ENCODE peak calls at places on chromosomes 13 and 19, in eight cellular contexts. Q is CD8-positive, alpha-beta T cell; P is AG04450; Z is astrocyte; V is thoracic aorta; D is H9; B is ovary; T is heart right ventricle. I is an unnamed sample. For H3K27me3, the result is how much of the 10 kb centered on the place peaks cover.

GRCh38 chr13:52812941-52813340 is 35.5 kb downstream of the PCDH8 start:
- DNase-seq in P (no peak), D (no peak), Z (no peak), V (no peak), Q (no peak), T (no peak), B (no peak), I (no peak)

GRCh38 chr13:33349996-33350826 is 64.7 kb upstream of the STARD13 start:
- DNase-seq in Q (no peak), V (no peak), D (peak), T (peak), P (no peak), B (peak), Z (peak), I (peak)

GRCh38 chr13:44048326-44048725 is 168.6 kb downstream of the LACC1 start:
- DNase-seq in Z (no peak), V (no peak), T (no peak), P (no peak), B (no peak), Q (no peak), D (no peak), I (no peak)

GRCh38 chr13:20351279-20352022 is 119.3 kb upstream of the GJB6 start:
- DNase-seq in Q (no peak), P (peak), B (no peak), V (no peak), T (no peak), Z (peak), D (no peak), I (no peak)

GRCh38 chr19:33678796-33679195 is 57.0 kb downstream of the CHST8 start:
- DNase-seq in Z (no peak), D (no peak), P (no peak), V (no peak), Q (no peak), B (no peak), T (no peak), I (no peak)

GRCh38 chr13:62837895-62838294 is 1422.2 kb upstream of the PCDH20 start:
- DNase-seq in D (no peak), Q (no peak), Z (peak), B (no peak), T (no peak), V (no peak), P (peak), I (no peak)

GRCh38 chr13:94617389-94618000 is 15.8 kb downstream of the GPR180 start:
- DNase-seq in D (no peak), V (no peak), B (no peak), P (no peak), T (no peak), Z (no peak), Q (no peak), I (peak)

GRCh38 chr19:33720691-33721682 is 75.7 kb upstream of the KCTD15 start:
- DNase-seq in Z (no peak), P (no peak), B (no peak), T (no peak), D (no peak), Q (no peak), V (no peak), I (no peak)

GRCh38 chr13:25733061-25733491 is 318.7 kb downstream of the SHISA2 start:
- DNase-seq in B (no peak), Z (peak), D (no peak), V (no peak), P (no peak), T (no peak), Q (no peak), I (no peak)

GRCh38 chr19:37468961-37469777 is at the start of gene ZNF570:
- DNase-seq in V (peak), D (peak), B (peak), P (peak), T (peak), Q (peak), Z (peak), I (peak)

GRCh38 chr13:61036715-61037114 is 378.9 kb downstream of the PCDH20 start:
- DNase-seq in D (no peak), B (no peak), P (no peak), Z (peak), V (no peak), T (no peak), Q (no peak), I (no peak)

GRCh38 chr19:48551437-48552302 is at the start of gene SULT2B1:
- DNase-seq in V (no peak), B (no peak), Q (no peak), D (no peak), T (no peak), Z (no peak), P (no peak), I (no peak)

GRCh38 chr13:38141792-38142191 is 207.9 kb upstream of the UFM1 start:
- DNase-seq in P (no peak), B (no peak), Q (no peak), Z (peak), V (no peak), D (no peak), T (no peak), I (no peak)

GRCh38 chr13:48851707-48852106 is 124.0 kb upstream of the FNDC3A start:
- DNase-seq in Z (no peak), D (no peak), T (no peak), Q (no peak), V (no peak), P (no peak), B (no peak), I (no peak)

GRCh38 chr19:50231821-50232220 is 28.4 kb downstream of the MYH14 start:
- DNase-seq in P (no peak), B (no peak), Q (no peak), Z (no peak), T (no peak), V (no peak), D (no peak), I (no peak)

GRCh38 chr19:50232600-50232999 is 29.2 kb downstream of the MYH14 start:
- DNase-seq in Z (no peak), Q (no peak), B (no peak), P (no peak), T (no peak), V (no peak), D (no peak), I (no peak)

GRCh38 chr19:50226536-50226935 is 23.1 kb downstream of the MYH14 start:
- DNase-seq in B (no peak), D (no peak), Q (no peak), Z (no peak), V (no peak), P (no peak), T (no peak), I (no peak)

GRCh38 chr19:50233308-50233910 is 30.0 kb downstream of the MYH14 start:
- DNase-seq in D (no peak), V (no peak), P (no peak), Z (no peak), B (no peak), T (no peak), Q (no peak), I (no peak)

GRCh38 chr19:50230379-50231351 is 27.2 kb downstream of the MYH14 start:
- DNase-seq in Q (no peak), P (no peak), T (no peak), V (no peak), D (peak), B (no peak), Z (no peak), I (no peak)
- TF ChIP-seq CTCF in Q (no peak), P (no peak), T (no peak), V (no peak), D (peak), B (no peak), Z (no peak), I (no peak)

DNA sequence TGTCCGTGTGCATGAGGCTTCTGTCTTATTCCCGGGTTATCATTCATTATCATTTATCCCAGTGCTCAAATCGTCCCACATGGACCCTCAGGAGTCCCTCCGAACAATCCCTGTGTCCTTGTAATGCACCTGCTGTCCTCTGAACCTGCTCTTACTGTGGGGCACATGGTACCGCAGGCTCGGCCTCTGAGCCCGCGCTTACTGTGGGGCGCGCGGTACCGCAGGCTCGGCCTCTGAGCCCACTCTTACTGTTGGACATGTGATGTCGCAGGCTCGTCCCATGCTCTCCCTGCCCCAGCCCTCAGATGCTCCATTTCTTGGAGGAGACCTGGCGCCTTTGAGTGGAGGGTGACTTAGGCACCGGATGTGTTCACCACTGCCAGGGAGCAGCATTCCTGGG is 16.8 kb upstream of the ZNF554 start:
- DNase-seq in T (no peak), Q (no peak), D (no peak), V (no peak), Z (no peak), B (no peak), P (no peak), I (no peak)
- H3K27me3 ChIP-seq in T (under half), Q (under half), D (under half), V (under half), Z (under half), B (under half), P (under half), I (under half)

GRCh38 chr13:102631198-102631597 is 34.4 kb downstream of the TPP2 start:
- DNase-seq in P (no peak), B (no peak), T (no peak), Q (no peak), V (no peak), Z (no peak), D (no peak), I (no peak)
- TF ChIP-seq CTCF in P (no peak), B (no peak), T (no peak), Q (no peak), V (no peak), Z (no peak), D (no peak), I (no peak)

DNA sequence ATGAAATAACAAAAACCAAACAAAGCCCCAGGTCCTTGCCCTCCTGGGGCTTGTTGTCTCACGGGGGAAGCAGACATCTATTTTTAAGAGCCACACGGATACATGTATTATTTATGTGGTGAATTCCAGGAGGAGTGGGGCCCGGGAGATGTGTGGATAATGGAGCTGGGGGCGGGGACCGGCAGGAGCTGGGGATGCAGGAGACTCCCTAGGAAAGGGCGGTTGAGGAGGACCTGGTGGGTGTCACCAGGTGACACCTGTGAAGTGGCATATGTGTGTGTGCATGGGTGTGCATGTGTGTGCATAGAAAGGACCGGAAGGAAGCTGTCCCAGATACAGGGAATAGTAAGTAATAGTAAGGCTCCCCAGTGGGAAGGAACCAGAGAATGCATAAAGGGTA is 148.9 kb downstream of the URI1 start:
- DNase-seq in Z (no peak), P (no peak), T (no peak), Q (no peak), B (no peak), V (no peak), D (no peak), I (no peak)
- H3K27me3 ChIP-seq in Z (under half), P (under half), T (under half), Q (under half), B (under half), V (under half), D (under half), I (under half)

GRCh38 chr19:42326969-42327368 is 1.5 kb downstream of the MEGF8 start:
- DNase-seq in B (no peak), Q (no peak), P (no peak), T (no peak), Z (no peak), D (no peak), V (no peak), I (no peak)

GRCh38 chr19:42325896-42326771 is 699 bp downstream of the MEGF8 start:
- DNase-seq in Q (peak), P (no peak), B (no peak), Z (no peak), V (no peak), D (peak), T (no peak), I (no peak)

GRCh38 chr19:42323852-42324654 is 1.4 kb upstream of the MEGF8 start:
- DNase-seq in B (no peak), Q (no peak), Z (no peak), T (no peak), V (no peak), D (no peak), P (no peak), I (no peak)

GRCh38 chr19:42324655-42325307 is 654 bp upstream of the MEGF8 start:
- DNase-seq in V (no peak), P (no peak), Z (no peak), B (no peak), T (no peak), D (no peak), Q (no peak), I (no peak)

DNA sequence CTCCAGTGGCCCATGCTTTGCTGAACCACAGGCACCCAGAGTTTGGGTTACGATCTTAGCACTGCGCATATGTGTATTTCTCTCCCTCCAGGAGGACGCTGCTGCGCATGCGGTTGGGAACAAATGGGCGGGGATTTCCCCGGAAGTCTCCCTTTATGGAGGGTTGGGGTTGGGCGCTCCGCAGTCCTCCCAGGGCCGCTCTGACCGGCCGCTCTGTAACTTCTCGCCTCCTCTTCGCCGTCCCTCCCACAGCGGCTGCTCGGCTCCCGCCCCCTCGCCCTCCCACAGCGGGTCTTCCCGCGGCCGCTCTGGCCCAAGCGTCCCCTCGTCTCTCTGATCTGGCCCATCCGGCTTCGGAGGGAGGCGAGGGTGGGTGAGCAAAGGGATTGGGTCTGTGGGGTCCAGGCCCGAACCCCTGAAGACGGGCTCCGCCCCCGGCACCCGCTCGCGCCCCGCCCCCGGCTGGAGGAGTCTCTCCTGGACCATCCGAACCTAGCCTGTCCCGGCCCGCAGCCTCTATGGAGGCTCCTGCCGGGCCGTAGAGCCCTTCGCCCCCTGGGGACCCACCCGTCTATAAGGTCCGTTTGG is at the start of gene MEGF8:
- DNase-seq in Z (peak), D (peak), B (peak), T (peak), P (peak), Q (peak), V (peak), I (peak)
- TF ChIP-seq CTCF in Z (peak), D (peak), B (no peak), T (peak), P (peak), Q (no peak), V (peak), I (peak)

GRCh38 chr19:15623711-15624318 is 8.8 kb downstream of the CYP4F8 start:
- DNase-seq in V (no peak), P (no peak), Q (no peak), D (peak), T (no peak), B (no peak), Z (no peak), I (no peak)
- H3K27me3 ChIP-seq in V (under half), P (under half), Q (under half), D (under half), T (half or more), B (under half), Z (under half), I (under half)